ENCODE peak calls at places on chromosomes 3 and 15, in four cellular contexts. J is HCT116, Q is GM12878, R is K562. S is an unnamed sample.

GRCh38 chr3:58487140-58487886 is 4.6 kb upstream of the KCTD6 start:
- DNase-seq in J (peak), Q (no peak), R (peak), S (no peak)

GRCh38 chr15:83854950-83855707 is 201.2 kb downstream of the ADAMTSL3 start:
- DNase-seq in J (no peak), Q (no peak), R (no peak), S (no peak)

GRCh38 chr3:121514496-121514895 is 31.3 kb downstream of the POLQ start:
- DNase-seq in J (no peak), Q (no peak), R (no peak), S (no peak)

GRCh38 chr15:94951538-94951937 is 720.2 kb downstream of the MCTP2 start:
- DNase-seq in J (no peak), Q (no peak), R (no peak), S (no peak)

GRCh38 chr3:157368171-157368570 is 68.5 kb upstream of the PTX3 start:
- DNase-seq in J (no peak), Q (no peak), R (no peak), S (no peak)

GRCh38 chr15:56693761-56694160 is 39.5 kb downstream of the ZNF280D start:
- DNase-seq in J (no peak), Q (no peak), R (no peak), S (no peak)

GRCh38 chr3:102304550-102304949 is 130.3 kb upstream of the ZPLD1 start:
- DNase-seq in J (no peak), Q (no peak), R (no peak), S (no peak)

GRCh38 chr3:48226959-48227358 is 3.7 kb downstream of the CAMP start:
- DNase-seq in J (no peak), Q (no peak), R (no peak), S (no peak)

GRCh38 chr15:28975766-28976179 is 90.0 kb downstream of the APBA2 start:
- DNase-seq in J (peak), Q (no peak), R (peak), S (peak)

GRCh38 chr15:28978011-28978378 is 92.2 kb downstream of the APBA2 start:
- DNase-seq in J (no peak), Q (no peak), R (no peak), S (no peak)

GRCh38 chr15:28977377-28978010 is 91.7 kb downstream of the APBA2 start:
- DNase-seq in J (peak), Q (no peak), R (no peak), S (peak)

GRCh38 chr15:28978661-28979060 is 92.9 kb downstream of the APBA2 start:
- DNase-seq in J (no peak), Q (no peak), R (no peak), S (no peak)

DNA sequence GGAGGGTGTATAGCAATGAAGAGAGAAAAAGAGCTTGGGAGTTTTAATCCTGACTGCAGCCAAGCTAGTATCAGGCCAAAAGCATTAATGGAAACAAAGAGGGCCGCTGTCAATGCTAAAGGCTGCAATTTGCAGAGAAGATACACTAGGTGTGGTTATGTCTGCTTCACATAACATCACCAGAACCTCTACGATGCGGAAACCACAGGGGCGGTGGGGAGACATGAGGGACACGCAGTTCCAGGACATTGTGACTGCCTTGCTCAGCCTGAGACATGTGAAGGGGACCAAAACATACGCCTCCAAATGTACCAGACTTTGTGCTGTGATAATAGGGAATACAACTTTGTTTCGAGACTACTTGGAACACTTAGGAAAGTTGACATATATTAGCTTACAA is 88.4 kb downstream of the APBA2 start:
- DNase-seq in J (no peak), Q (no peak), R (peak), S (no peak)
- TF ChIP-seq EGR1 in J (no peak), Q (no peak), R (no peak), S (no peak)

GRCh38 chr3:184778426-184779332 is 33.3 kb upstream of the VPS8 start:
- DNase-seq in J (no peak), Q (no peak), R (no peak), S (no peak)
- TF ChIP-seq EGR1 in J (no peak), Q (no peak), R (no peak), S (no peak)

GRCh38 chr3:62122819-62123218 is 250.5 kb downstream of the FEZF2 start:
- DNase-seq in J (no peak), Q (no peak), R (no peak), S (no peak)

GRCh38 chr3:62117903-62118548 is 255.3 kb downstream of the FEZF2 start:
- DNase-seq in J (no peak), Q (no peak), R (no peak), S (no peak)

GRCh38 chr3:62119139-62119538 is 254.2 kb downstream of the FEZF2 start:
- DNase-seq in J (no peak), Q (no peak), R (no peak), S (no peak)
- TF ChIP-seq EGR1 in J (no peak), Q (no peak), R (no peak), S (no peak)

GRCh38 chr3:132837615-132838014 is 115.4 kb upstream of the NPHP3 start:
- DNase-seq in J (no peak), Q (no peak), R (peak), S (no peak)
- TF ChIP-seq EGR1 in J (no peak), Q (no peak), R (no peak), S (no peak)

GRCh38 chr3:127988770-127989518 is 63.3 kb upstream of the SEC61A1 start:
- DNase-seq in J (peak), Q (no peak), R (no peak), S (no peak)
- TF ChIP-seq EGR1 in J (no peak), Q (no peak), R (no peak), S (no peak)

DNA sequence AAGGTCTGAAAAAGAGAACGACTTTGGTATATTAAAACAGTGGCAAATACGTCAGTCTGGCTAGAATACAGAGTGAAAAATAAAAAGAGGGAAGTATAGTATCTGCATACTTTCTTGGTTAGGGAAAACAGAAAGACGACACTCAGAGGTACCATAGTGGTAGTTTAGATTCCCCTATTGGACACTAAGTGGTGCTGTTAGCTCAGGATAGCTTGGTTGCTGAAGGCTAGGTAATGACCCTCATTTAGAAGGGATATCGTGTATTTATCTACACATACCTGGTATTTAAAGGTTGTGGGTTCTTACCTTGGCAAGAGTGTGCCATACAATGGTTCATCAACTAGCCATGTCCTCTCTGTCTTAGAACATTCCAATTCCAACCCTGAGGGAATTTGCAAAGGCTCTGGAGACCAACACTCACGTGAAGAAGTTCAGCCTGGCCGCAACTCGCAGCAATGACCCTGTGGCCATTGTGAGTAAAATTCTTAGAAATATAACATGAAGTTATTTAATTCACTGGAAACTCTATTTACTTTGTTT is 31.0 kb downstream of the TMOD2 start:
- DNase-seq in J (peak), Q (no peak), R (peak), S (no peak)
- TF ChIP-seq EGR1 in J (no peak), Q (no peak), R (no peak), S (no peak)

DNA sequence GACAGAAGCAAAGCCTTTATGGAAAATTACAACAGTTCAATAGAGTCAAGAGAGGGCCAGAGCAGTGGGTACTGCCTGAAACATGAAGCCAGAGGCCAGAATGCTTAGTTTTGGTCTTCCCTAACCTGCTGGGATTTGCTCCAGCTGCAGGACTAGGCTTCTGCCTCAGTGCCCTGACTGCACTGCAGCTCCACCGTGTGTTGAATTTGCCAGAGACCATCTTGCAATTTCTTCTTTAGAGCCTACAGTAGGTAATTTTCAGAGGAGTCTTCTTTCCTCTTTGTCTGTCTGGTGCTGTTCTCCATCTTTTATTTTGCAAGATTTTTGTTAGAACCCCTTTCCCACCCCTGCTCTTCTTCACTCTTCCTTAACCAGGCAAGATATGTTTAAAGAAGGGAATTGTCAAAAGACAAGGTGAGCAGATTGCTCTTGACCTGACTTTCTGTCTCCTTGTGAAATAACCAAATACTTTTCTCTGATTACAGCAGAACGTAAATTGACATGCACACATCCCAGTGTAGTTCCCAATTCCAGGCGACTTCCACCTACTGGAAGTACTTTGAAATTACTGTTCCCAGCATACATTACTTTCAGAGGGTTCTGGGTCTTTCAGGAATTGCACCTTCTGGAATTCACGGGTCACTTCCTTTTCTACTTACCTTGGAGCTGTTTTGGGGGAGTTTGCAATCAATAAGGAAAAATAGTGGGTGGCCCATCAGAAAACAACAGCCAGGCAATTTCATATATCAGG is 161.2 kb downstream of the MINAR1 start:
- DNase-seq in J (no peak), Q (no peak), R (peak), S (no peak)
- TF ChIP-seq EGR1 in J (no peak), Q (no peak), R (no peak), S (no peak)

S was measured in H1.